ENCODE peak calls at places on chromosome 15, in ten cellular contexts. N, C, R, O, T, W, Z, M, S and I are unnamed samples.

GRCh38 chr15:91926871-91927270 is 73.4 kb downstream of the SLCO3A1 start:
- DNase-seq in M (no peak), Z (no peak), O (no peak), S (no peak), W (no peak), N (no peak), C (no peak), T (no peak), R (no peak), I (no peak)

GRCh38 chr15:36185845-36186244 is 393.6 kb upstream of the CDIN1 start:
- DNase-seq in R (no peak), T (no peak), Z (no peak), M (no peak), S (no peak), O (no peak), C (no peak), N (no peak), W (no peak), I (no peak)

GRCh38 chr15:80160570-80161156 is 7.9 kb downstream of the FAH start:
- DNase-seq in R (no peak), M (peak; percentile 10), Z (peak; percentile 43), O (peak; percentile 54), C (peak; percentile 57), W (peak; percentile 68), N (peak; percentile 97), S (peak; percentile 58), T (peak; percentile 57), I (peak; percentile 43)

GRCh38 chr15:79516155-79516554 is 84.0 kb downstream of the MINAR1 start:
- DNase-seq in N (no peak), W (no peak), M (no peak), C (no peak), S (no peak), Z (no peak), T (no peak), O (no peak), R (no peak), I (no peak)

GRCh38 chr15:89068325-89068784 is 19.9 kb upstream of the ABHD2 start:
- DNase-seq in T (no peak), C (no peak), N (peak; percentile 92), R (no peak), Z (no peak), S (peak; percentile 46), W (peak; percentile 46), O (peak; percentile 49), M (no peak), I (peak; percentile 54)

GRCh38 chr15:77440378-77440999 is 19.8 kb downstream of the HMG20A start:
- DNase-seq in N (peak; percentile 85), Z (no peak), M (no peak), W (peak; percentile 20), R (no peak), C (no peak), O (no peak), S (no peak), T (no peak), I (no peak)

GRCh38 chr15:67809866-67810265 is 15.4 kb upstream of the SKOR1 start:
- DNase-seq in N (no peak), S (no peak), R (no peak), T (no peak), W (no peak), C (no peak), O (no peak), M (no peak), Z (no peak), I (no peak)

GRCh38 chr15:72534522-72534921 is 60.4 kb downstream of the ARIH1 start:
- DNase-seq in S (no peak), Z (no peak), O (no peak), W (no peak), C (no peak), N (no peak), M (peak; percentile 52), T (no peak), R (peak; percentile 61), I (no peak)

GRCh38 chr15:49855917-49856637 is 235.2 kb downstream of the DTWD1 start:
- DNase-seq in S (no peak), W (peak; percentile 91), M (no peak), O (peak; percentile 98), R (no peak), Z (no peak), T (no peak), C (no peak), N (peak; percentile 100), I (peak; percentile 20)